ENCODE peak calls at places on chromosomes 4 and X, in five cellular contexts. One of them, this sample, is unnamed.

GRCh38 chr4:67198757-67199156 is 346.5 kb downstream of the CENPC start:
- DNase-seq in AG09309: no peak
- DNase-seq in pancreas: no peak
- DNase-seq in thoracic aorta: no peak
- DNase-seq in PC-3: peak; percentile 77
- DNase-seq in this sample: no peak

GRCh38 chrX:13381514-13381913 is 61.7 kb upstream of the ATXN3L start:
- DNase-seq in thoracic aorta: no peak
- DNase-seq in pancreas: no peak
- DNase-seq in AG09309: no peak
- DNase-seq in PC-3: no peak
- DNase-seq in this sample: no peak

GRCh38 chr4:41792166-41792565 is 43.6 kb upstream of the PHOX2B start:
- DNase-seq in thoracic aorta: no peak
- DNase-seq in AG09309: no peak
- DNase-seq in pancreas: no peak
- DNase-seq in PC-3: peak; percentile 15
- DNase-seq in this sample: no peak

GRCh38 chr4:122857160-122857559 is 30.5 kb downstream of the FGF2 start:
- DNase-seq in thoracic aorta: no peak
- DNase-seq in pancreas: no peak
- DNase-seq in AG09309: no peak
- DNase-seq in PC-3: no peak
- DNase-seq in this sample: no peak

GRCh38 chr4:76090241-76090691 is 15.8 kb downstream of the ART3 start:
- DNase-seq in thoracic aorta: no peak
- DNase-seq in AG09309: peak; percentile 74
- DNase-seq in PC-3: no peak
- DNase-seq in pancreas: no peak
- DNase-seq in this sample: no peak

GRCh38 chr4:108536577-108536976 is 83.8 kb upstream of the RPL34 start:
- DNase-seq in pancreas: no peak
- DNase-seq in AG09309: no peak
- DNase-seq in thoracic aorta: no peak
- DNase-seq in PC-3: peak; percentile 38
- DNase-seq in this sample: no peak

GRCh38 chr4:82753725-82754410 is 44.7 kb downstream of the SCD5 start:
- DNase-seq in AG09309: no peak
- DNase-seq in pancreas: no peak
- DNase-seq in PC-3: no peak
- DNase-seq in thoracic aorta: no peak
- DNase-seq in this sample: peak; percentile 37

GRCh38 chrX:119654112-119654531 is 38.8 kb downstream of the SEPTIN6 start:
- DNase-seq in AG09309: no peak
- DNase-seq in thoracic aorta: no peak
- DNase-seq in PC-3: no peak
- DNase-seq in pancreas: no peak
- DNase-seq in this sample: peak; percentile 51

GRCh38 chr4:142406051-142406549 is 440.0 kb downstream of the INPP4B start:
- DNase-seq in thoracic aorta: no peak
- DNase-seq in AG09309: no peak
- DNase-seq in pancreas: no peak
- DNase-seq in PC-3: peak; percentile 78
- DNase-seq in this sample: no peak

GRCh38 chrX:103017542-103017941 is 46.4 kb downstream of the BEX1 start:
- DNase-seq in PC-3: peak; percentile 4
- DNase-seq in pancreas: no peak
- DNase-seq in AG09309: no peak
- DNase-seq in thoracic aorta: no peak
- DNase-seq in this sample: no peak

GRCh38 chr4:121758896-121759568 is 5.9 kb downstream of the SMIM43 start:
- DNase-seq in PC-3: peak; percentile 32
- DNase-seq in thoracic aorta: no peak
- DNase-seq in AG09309: no peak
- DNase-seq in pancreas: no peak
- DNase-seq in this sample: no peak

GRCh38 chr4:156146581-156146980 is 192.9 kb upstream of the CTSO start:
- DNase-seq in PC-3: no peak
- DNase-seq in AG09309: no peak
- DNase-seq in thoracic aorta: no peak
- DNase-seq in pancreas: no peak
- DNase-seq in this sample: no peak

GRCh38 chr4:30720021-30720655 is at the start of gene PCDH7:
- DNase-seq in PC-3: peak; percentile 36
- DNase-seq in pancreas: peak; percentile 41
- DNase-seq in AG09309: no peak
- DNase-seq in thoracic aorta: no peak
- DNase-seq in this sample: peak; percentile 75

GRCh38 chr4:186948361-186949291 is 225.0 kb upstream of the FAT1 start:
- DNase-seq in thoracic aorta: no peak
- DNase-seq in pancreas: no peak
- DNase-seq in AG09309: no peak
- DNase-seq in PC-3: peak; percentile 25
- DNase-seq in this sample: no peak

GRCh38 chr4:41624765-41625164 is 86.8 kb downstream of the LIMCH1 start:
- DNase-seq in PC-3: no peak
- DNase-seq in pancreas: no peak
- DNase-seq in thoracic aorta: no peak
- DNase-seq in AG09309: no peak
- DNase-seq in this sample: no peak

GRCh38 chrX:83916525-83916924 is 55.6 kb downstream of the CYLC1 start:
- DNase-seq in AG09309: no peak
- DNase-seq in thoracic aorta: no peak
- DNase-seq in pancreas: no peak
- DNase-seq in PC-3: peak; percentile 55
- DNase-seq in this sample: peak; percentile 2

GRCh38 chr4:141309864-141310263 is 89.2 kb downstream of the ZNF330 start:
- DNase-seq in AG09309: no peak
- DNase-seq in pancreas: no peak
- DNase-seq in thoracic aorta: no peak
- DNase-seq in PC-3: no peak
- DNase-seq in this sample: no peak

GRCh38 chr4:149173241-149174013 is 642.2 kb downstream of the IQCM start:
- DNase-seq in PC-3: no peak
- DNase-seq in pancreas: no peak
- DNase-seq in thoracic aorta: no peak
- DNase-seq in AG09309: no peak
- DNase-seq in this sample: no peak

GRCh38 chr4:9703391-9703790 is 78.0 kb upstream of the DRD5 start:
- DNase-seq in PC-3: peak; percentile 57
- DNase-seq in pancreas: no peak
- DNase-seq in AG09309: no peak
- DNase-seq in thoracic aorta: no peak
- DNase-seq in this sample: peak; percentile 51

GRCh38 chr4:63589796-63590195 is 819.5 kb downstream of the TECRL start:
- DNase-seq in AG09309: no peak
- DNase-seq in thoracic aorta: no peak
- DNase-seq in pancreas: no peak
- DNase-seq in PC-3: no peak
- DNase-seq in this sample: no peak

GRCh38 chrX:7891928-7892327 is 35.3 kb downstream of the PNPLA4 start:
- DNase-seq in thoracic aorta: no peak
- DNase-seq in PC-3: no peak
- DNase-seq in AG09309: no peak
- DNase-seq in pancreas: no peak
- DNase-seq in this sample: no peak